ENCODE peak calls at places on chromosomes 3 and 15, in six cellular contexts. X is right lobe of liver; P is upper lobe of right lung; K is aorta; S is CD8-positive, alpha-beta T cell; D is right atrium auricular region. Y is an unnamed sample. For H3K4me1, the result is how much of the 10 kb centered on the place peaks cover.

GRCh38 chr3:70053293-70053692 is 53.8 kb downstream of the SAMMSON start:
- DNase-seq in X (no peak), S (no peak), P (no peak), K (no peak), D (no peak), Y (no peak)

GRCh38 chr3:141783632-141784031 is 20.4 kb downstream of the GRK7 start:
- DNase-seq in X (no peak), P (no peak), K (no peak), S (no peak), D (no peak), Y (no peak)

GRCh38 chr15:66567897-66568296 is 2.1 kb upstream of the LCTL start:
- DNase-seq in D (no peak), P (peak), S (no peak), X (no peak), K (no peak), Y (peak)

GRCh38 chr3:107884719-107885460 is 205.9 kb downstream of the CD47 start:
- DNase-seq in P (no peak), K (no peak), D (no peak), S (no peak), X (no peak), Y (no peak)

GRCh38 chr3:173876476-173876875 is 478.9 kb downstream of the NLGN1 start:
- DNase-seq in D (no peak), K (no peak), X (no peak), P (no peak), S (no peak), Y (no peak)

GRCh38 chr3:21292971-21293370 is 458.0 kb downstream of the ZNF385D start:
- DNase-seq in X (no peak), D (no peak), K (no peak), S (no peak), P (no peak), Y (no peak)

GRCh38 chr3:35200056-35200455 is 439.3 kb upstream of the ARPP21 start:
- DNase-seq in X (no peak), K (no peak), P (no peak), S (no peak), D (no peak), Y (no peak)

GRCh38 chr3:191774485-191774884 is 313.5 kb downstream of the PYDC2 start:
- DNase-seq in D (no peak), X (no peak), S (no peak), K (no peak), P (no peak), Y (no peak)

GRCh38 chr3:5136619-5137429 is 14.7 kb downstream of the ARL8B start:
- DNase-seq in D (no peak), P (no peak), S (no peak), K (no peak), X (no peak), Y (no peak)

GRCh38 chr3:59121346-59122144 is 71.7 kb upstream of the CFAP20DC start:
- DNase-seq in K (no peak), X (no peak), S (no peak), P (no peak), D (no peak), Y (no peak)

GRCh38 chr3:52198643-52199608 is 966 bp downstream of the ALAS1 start:
- DNase-seq in P (no peak), S (no peak), K (no peak), X (no peak), D (no peak), Y (no peak)
- H3K27ac ChIP-seq in P (peak), S (peak), K (no peak), X (peak), D (peak), Y (peak)

GRCh38 chr3:122094693-122095092 is 39.5 kb downstream of the CD86 start:
- DNase-seq in X (no peak), P (no peak), S (no peak), D (no peak), K (no peak), Y (no peak)
- H3K4me1 ChIP-seq in X (under half), P (under half), S (under half), D (under half), K (under half), Y (under half)

GRCh38 chr3:10359761-10360161 is 38.8 kb upstream of the SEC13 start:
- DNase-seq in X (no peak), K (no peak), D (no peak), S (no peak), P (no peak), Y (peak)

GRCh38 chr3:10358309-10358980 is 37.5 kb upstream of the SEC13 start:
- DNase-seq in S (no peak), D (no peak), X (no peak), P (no peak), K (no peak), Y (peak)

GRCh38 chr3:10356461-10356897 is 35.6 kb upstream of the SEC13 start:
- DNase-seq in X (no peak), P (no peak), K (no peak), S (no peak), D (no peak), Y (peak)

GRCh38 chr3:10357095-10357494 is 36.2 kb upstream of the SEC13 start:
- DNase-seq in X (no peak), S (no peak), K (no peak), D (no peak), P (no peak), Y (no peak)

DNA sequence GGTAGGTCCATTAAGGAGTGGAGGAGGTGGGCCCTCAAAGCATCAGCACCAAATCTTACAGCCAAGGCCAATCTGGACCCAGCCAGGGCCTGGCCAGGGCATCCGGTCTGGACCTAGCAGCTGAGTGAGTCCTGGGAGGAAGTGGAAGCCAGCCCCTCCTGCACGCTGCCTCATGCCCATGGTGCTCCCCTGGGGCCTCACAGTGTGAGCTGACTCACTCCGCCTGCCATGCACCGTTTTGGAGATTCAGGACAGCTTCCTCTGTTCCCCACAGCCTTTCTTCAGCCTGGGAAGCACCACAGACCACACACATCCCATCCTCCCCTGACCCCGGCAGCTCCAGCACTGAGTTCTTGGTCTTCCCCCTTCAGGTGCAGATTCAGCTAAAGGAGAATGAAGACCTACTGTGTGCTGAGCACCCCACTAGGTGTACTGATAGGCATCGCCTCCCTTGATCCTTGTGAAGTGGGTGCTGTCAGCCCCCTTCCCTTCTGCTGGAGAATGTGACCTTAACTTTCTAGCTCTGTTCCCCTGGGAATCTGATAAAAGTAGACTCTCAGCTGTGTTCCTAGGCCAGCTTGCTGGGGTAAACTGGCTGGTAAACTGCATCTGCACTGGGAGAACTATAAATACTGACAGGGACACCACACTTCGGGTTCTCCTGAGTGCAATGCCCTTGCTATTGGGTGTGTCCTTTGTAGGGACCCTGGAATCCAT is 36.8 kb upstream of the SEC13 start:
- DNase-seq in X (no peak), K (peak), P (no peak), D (no peak), S (no peak), Y (peak)
- H3K27ac ChIP-seq in X (no peak), K (no peak), P (no peak), D (no peak), S (no peak), Y (no peak)

DNA sequence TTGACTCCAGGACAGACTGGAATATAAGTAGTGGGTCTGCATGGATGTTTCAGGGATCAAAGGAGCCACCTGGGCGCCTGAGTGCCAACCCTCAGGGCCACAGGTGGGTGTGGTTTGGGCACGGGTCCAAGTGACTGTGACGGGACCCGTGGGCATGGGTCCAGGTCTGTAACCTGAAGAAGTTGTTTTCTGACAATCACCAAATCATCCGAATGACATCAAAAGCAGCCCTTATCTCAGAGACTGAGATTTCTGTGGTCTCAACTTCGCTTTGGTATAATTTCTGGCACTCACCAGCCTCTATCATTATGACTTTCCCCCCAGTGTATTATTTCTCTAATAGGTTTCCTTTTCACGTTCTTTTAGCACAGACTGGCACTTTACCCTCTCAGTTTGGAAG is 24.4 kb downstream of the RLBP1 start:
- DNase-seq in X (no peak), D (no peak), P (no peak), K (no peak), S (no peak), Y (no peak)
- H3K4me1 ChIP-seq in X (under half), D (under half), P (under half), K (under half), S (under half), Y (under half)